ENCODE peak calls at places on chromosome 12, in nine cellular contexts. A is cardiac muscle cell; Q is substantia nigra; S is HCT116; C is esophagus squamous epithelium; B is AG04450; O is CD8-positive, alpha-beta T cell; E is left ventricle myocardium inferior; I is endothelial cell of umbilical vein. X is an unnamed sample.

GRCh38 chr12:56160894-56161667 is 2.9 kb downstream of the MYL6 start:
- DNase-seq in I (no peak), S (no peak), Q (no peak), A (no peak), O (no peak), B (no peak), E (no peak), C (no peak), X (no peak)

GRCh38 chr12:20420557-20420956 is 52.2 kb downstream of the PDE3A start:
- DNase-seq in O (no peak), A (no peak), S (no peak), E (no peak), B (no peak), I (no peak), Q (no peak), C (no peak), X (no peak)

GRCh38 chr12:5244513-5244972 is 187.4 kb upstream of the NTF3 start:
- DNase-seq in Q (no peak), I (no peak), S (no peak), C (no peak), O (no peak), E (no peak), B (no peak), A (peak), X (no peak)

GRCh38 chr12:29990971-29991370 is 207.2 kb upstream of the TMTC1 start:
- DNase-seq in S (no peak), I (no peak), C (no peak), O (no peak), E (no peak), A (no peak), B (no peak), Q (no peak), X (no peak)

GRCh38 chr12:18358077-18358476 is 96.8 kb downstream of the PIK3C2G start:
- DNase-seq in I (no peak), Q (no peak), B (no peak), A (no peak), S (no peak), O (no peak), E (no peak), C (no peak), X (no peak)

GRCh38 chr12:18919826-18920511 is 182.1 kb downstream of the CAPZA3 start:
- DNase-seq in A (no peak), I (no peak), Q (no peak), C (no peak), O (no peak), E (no peak), B (no peak), S (no peak), X (no peak)

GRCh38 chr12:65685514-65685913 is 138.8 kb upstream of the HMGA2 start:
- DNase-seq in B (no peak), A (peak), I (peak), Q (no peak), S (peak), E (no peak), O (no peak), C (no peak), X (no peak)

GRCh38 chr12:52121848-52122838 is 42.6 kb downstream of the SMIM41 start:
- DNase-seq in B (peak), C (no peak), E (peak), S (no peak), O (peak), I (peak), Q (no peak), A (peak), X (no peak)

GRCh38 chr12:121522962-121523361 is 57.9 kb downstream of the KDM2B start:
- DNase-seq in E (no peak), A (no peak), B (no peak), Q (no peak), I (no peak), S (no peak), C (no peak), O (no peak), X (no peak)

GRCh38 chr12:128938886-128939285 is 85.6 kb downstream of the GLT1D1 start:
- DNase-seq in C (no peak), O (no peak), S (no peak), I (no peak), Q (no peak), A (no peak), E (no peak), B (no peak), X (no peak)

GRCh38 chr12:55654506-55655224 is 18.0 kb downstream of the OR10P1 start:
- DNase-seq in Q (no peak), A (no peak), O (no peak), C (no peak), I (no peak), S (no peak), E (no peak), B (no peak), X (no peak)

GRCh38 chr12:104456950-104457745 is 400 bp downstream of the CHST11 start:
- DNase-seq in E (peak), A (peak), B (peak), O (peak), C (no peak), I (peak), Q (no peak), S (no peak), X (peak)

GRCh38 chr12:65164774-65165173 is 4.6 kb upstream of the LEMD3 start:
- DNase-seq in I (no peak), C (no peak), Q (no peak), A (no peak), S (no peak), E (no peak), O (no peak), B (no peak), X (no peak)

GRCh38 chr12:90235642-90236041 is 527.0 kb upstream of the ATP2B1 start:
- DNase-seq in Q (no peak), C (no peak), O (no peak), A (no peak), S (no peak), B (no peak), E (no peak), I (no peak), X (no peak)

GRCh38 chr12:10207136-10207535 is 5.5 kb upstream of the GABARAPL1 start:
- DNase-seq in I (peak), E (no peak), O (no peak), B (no peak), C (no peak), A (no peak), Q (no peak), S (no peak), X (no peak)

GRCh38 chr12:55698965-55699364 is 8.7 kb downstream of the ITGA7 start:
- DNase-seq in E (no peak), I (no peak), A (no peak), C (no peak), B (no peak), O (no peak), Q (no peak), S (no peak), X (no peak)

GRCh38 chr12:575948-576612 is 87.2 kb downstream of the NINJ2 start:
- DNase-seq in B (no peak), Q (no peak), A (peak), E (peak), S (peak), I (peak), O (peak), C (no peak), X (no peak)

GRCh38 chr12:112716099-112717093 is 75.2 kb upstream of the RPH3A start:
- DNase-seq in O (no peak), B (no peak), E (no peak), Q (no peak), I (peak), C (no peak), S (peak), A (peak), X (peak)

GRCh38 chr12:119446459-119446858 is 111.9 kb downstream of the CCDC60 start:
- DNase-seq in Q (no peak), A (no peak), O (no peak), E (no peak), I (no peak), S (no peak), B (no peak), C (no peak), X (no peak)

GRCh38 chr12:127455347-127456265 is 811.4 kb upstream of the TMEM132C start:
- DNase-seq in I (no peak), S (no peak), Q (no peak), O (no peak), A (peak), C (no peak), E (no peak), B (no peak), X (no peak)

GRCh38 chr12:112305951-112306350 is 76.3 kb downstream of the HECTD4 start:
- DNase-seq in Q (no peak), A (no peak), S (no peak), E (no peak), O (no peak), I (no peak), C (no peak), B (no peak), X (no peak)

GRCh38 chr12:111775205-111776193 is 8.8 kb downstream of the ALDH2 start:
- DNase-seq in B (peak), O (no peak), S (no peak), E (peak), A (peak), C (no peak), I (peak), Q (no peak), X (peak)

GRCh38 chr12:113142886-113143329 is 6.6 kb upstream of the CFAP73 start:
- DNase-seq in E (no peak), C (no peak), A (no peak), O (no peak), S (no peak), B (no peak), I (no peak), Q (no peak), X (no peak)

GRCh38 chr12:78396538-78396937 is 468.0 kb upstream of the SYT1 start:
- DNase-seq in C (no peak), A (no peak), B (no peak), S (no peak), O (no peak), E (no peak), I (no peak), Q (no peak), X (no peak)

GRCh38 chr12:118064608-118065007 is 3.6 kb upstream of the WSB2 start:
- DNase-seq in E (no peak), Q (no peak), C (no peak), O (peak), A (no peak), S (no peak), I (peak), B (no peak), X (no peak)

GRCh38 chr12:122880668-122881067 is 15.3 kb downstream of the VPS37B start:
- DNase-seq in I (no peak), S (no peak), Q (no peak), O (no peak), A (no peak), B (no peak), E (no peak), C (no peak), X (peak)

GRCh38 chr12:26870491-26871419 is 37.8 kb upstream of the ITPR2 start:
- DNase-seq in O (no peak), B (peak), Q (no peak), S (peak), A (peak), C (no peak), I (peak), E (peak), X (peak)
- H3K27ac ChIP-seq in O (no peak), B (no peak), Q (no peak), S (no peak), A (no peak), C (peak), I (peak), E (peak), X (no peak)

DNA sequence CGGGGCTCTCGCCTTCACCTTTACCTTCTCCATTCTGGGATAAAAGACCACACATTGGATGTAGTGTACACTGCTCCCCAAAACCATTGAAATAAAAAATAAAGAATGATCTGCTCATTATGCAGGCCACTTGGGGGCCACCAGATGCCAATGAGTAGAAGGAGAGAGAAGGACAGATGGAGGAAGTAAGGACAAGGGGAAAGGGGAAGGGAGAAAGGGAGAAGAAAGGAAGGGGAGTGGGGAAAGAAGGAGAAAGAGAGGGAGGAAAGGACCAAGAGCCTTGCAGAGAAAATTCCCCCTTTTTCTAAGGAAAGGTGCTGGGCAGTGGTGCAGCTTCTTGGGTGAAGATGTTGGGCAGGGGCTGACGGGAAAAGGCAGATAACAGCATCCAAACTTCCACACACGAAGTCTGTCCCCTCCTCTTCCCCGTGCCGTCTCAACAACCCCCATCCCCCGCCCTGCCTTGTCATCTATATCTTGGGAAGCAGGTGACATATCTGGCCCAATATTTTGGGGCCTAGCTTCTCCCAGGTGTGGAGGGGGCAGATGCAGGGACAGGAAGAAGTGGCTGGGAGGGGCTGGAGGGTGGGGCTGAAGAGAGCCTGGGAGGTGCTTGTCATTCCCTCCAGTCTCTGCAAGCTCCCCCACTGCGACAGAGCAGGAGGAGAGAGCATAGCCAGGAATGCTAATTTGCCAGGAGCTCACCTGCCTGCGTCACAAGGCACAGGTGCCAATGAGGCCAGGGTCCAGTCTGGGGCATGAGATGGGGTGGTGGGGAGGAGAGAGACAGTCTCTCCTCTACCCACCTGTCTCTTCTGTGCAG is 107.5 kb downstream of the SINHCAF start:
- DNase-seq in O (no peak), Q (no peak), S (no peak), I (no peak), A (no peak), C (no peak), B (no peak), E (no peak), X (no peak)
- H3K27ac ChIP-seq in O (no peak), Q (no peak), S (no peak), I (no peak), A (no peak), C (no peak), B (no peak), E (no peak), X (no peak)

GRCh38 chr12:1769809-1770494 is 50.4 kb upstream of the LRTM2 start:
- DNase-seq in O (no peak), E (no peak), I (no peak), Q (no peak), B (no peak), C (no peak), A (no peak), S (no peak), X (no peak)

GRCh38 chr12:1768585-1768984 is 51.8 kb upstream of the LRTM2 start:
- DNase-seq in S (no peak), A (no peak), C (no peak), I (no peak), Q (no peak), B (no peak), E (no peak), O (no peak), X (no peak)

GRCh38 chr12:1766110-1766509 is 54.3 kb upstream of the LRTM2 start:
- DNase-seq in S (no peak), A (no peak), C (no peak), Q (no peak), O (no peak), E (no peak), B (no peak), I (no peak), X (no peak)

GRCh38 chr12:1761857-1762256 is 58.5 kb upstream of the LRTM2 start:
- DNase-seq in A (no peak), B (no peak), S (no peak), Q (no peak), C (no peak), E (no peak), O (no peak), I (no peak), X (no peak)

DNA sequence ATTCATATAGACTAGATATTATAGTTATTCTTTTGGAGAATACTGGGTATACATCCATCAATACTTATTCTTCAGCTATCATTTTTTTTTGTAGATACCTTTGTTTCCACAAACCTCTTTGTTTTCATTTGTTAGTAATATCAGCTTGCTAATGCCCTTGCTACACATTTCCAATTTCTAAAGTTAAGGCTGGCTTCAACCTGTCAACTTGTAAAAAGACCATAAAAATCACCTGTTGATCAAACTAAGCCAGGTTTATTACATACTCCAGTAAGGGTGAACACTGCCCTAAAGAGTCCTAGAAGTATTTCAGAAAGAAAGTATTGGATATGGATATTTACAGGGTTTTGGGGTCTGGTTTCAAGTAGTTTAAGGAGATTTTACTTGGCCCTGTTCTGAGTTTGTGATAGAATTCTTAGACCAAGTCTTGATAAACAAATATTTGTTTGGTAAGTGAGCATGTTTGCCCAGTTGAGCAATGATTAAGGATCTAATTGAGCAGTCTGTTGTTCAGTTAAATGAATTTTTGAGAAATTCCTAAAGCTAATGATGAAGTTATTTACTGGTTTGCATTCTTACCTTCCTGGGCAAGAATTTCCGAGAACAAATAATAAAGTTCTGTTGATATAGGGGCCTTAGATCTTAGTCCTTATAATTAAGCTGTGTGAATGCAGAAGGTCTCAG is 52.8 kb upstream of the LRTM2 start:
- DNase-seq in E (no peak), A (no peak), Q (no peak), O (no peak), C (no peak), B (no peak), S (no peak), I (no peak), X (no peak)
- H3K27ac ChIP-seq in E (no peak), A (no peak), Q (peak), O (no peak), C (no peak), B (no peak), S (no peak), I (no peak), X (peak)

DNA sequence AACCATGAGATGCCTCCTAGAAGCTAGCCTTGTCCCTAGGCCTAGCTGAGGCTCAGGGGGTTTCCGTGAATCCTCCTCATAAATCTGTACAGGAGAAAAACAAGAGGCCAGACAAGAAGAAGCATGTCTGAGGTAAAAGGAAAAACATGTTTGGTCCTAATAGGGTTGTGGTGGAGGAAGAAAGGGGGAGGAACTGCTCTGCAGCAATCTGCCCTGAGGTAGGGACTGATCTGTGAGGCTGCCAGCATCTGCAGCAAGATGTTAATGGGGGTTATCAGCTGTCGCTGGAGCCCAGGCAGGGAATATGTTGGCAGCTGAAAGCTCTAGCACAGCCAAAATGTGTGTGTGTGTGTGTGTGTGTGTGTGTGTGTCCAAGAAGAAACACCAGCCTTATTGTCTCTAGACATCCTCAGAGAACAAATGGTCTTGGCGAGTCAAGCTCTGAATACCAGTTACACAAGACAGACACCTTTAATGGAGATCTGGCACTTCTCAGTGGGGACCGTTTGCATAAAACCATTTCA is 218.5 kb downstream of the NUAK1 start:
- DNase-seq in S (no peak), E (peak), O (no peak), B (no peak), I (peak), A (peak), Q (no peak), C (no peak), X (peak)
- H3K27ac ChIP-seq in S (no peak), E (peak), O (no peak), B (no peak), I (no peak), A (no peak), Q (no peak), C (no peak), X (no peak)

DNA sequence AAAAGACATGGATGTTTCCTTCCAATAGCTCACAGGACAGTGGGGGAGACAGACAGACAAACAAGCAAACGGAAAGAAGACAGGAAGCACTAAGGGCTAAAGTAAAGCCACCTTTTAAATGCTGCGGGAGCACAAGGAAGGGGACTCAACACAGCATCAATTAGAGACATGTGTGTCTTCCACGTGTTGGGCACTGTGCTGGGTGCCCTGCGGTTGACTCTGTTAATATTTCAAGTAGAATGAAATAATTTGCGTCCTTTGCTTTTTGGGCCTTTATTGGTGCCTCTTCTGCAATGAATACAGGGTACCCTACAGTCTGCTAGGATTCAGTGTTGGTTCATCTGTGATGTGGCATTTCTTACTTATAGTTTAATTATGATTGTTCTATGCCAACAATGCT is 90.9 kb upstream of the CPM start:
- DNase-seq in C (no peak), S (no peak), B (no peak), A (no peak), I (no peak), O (no peak), Q (no peak), E (no peak), X (no peak)
- H3K27ac ChIP-seq in C (peak), S (no peak), B (no peak), A (no peak), I (no peak), O (no peak), Q (no peak), E (no peak), X (no peak)

GRCh38 chr12:132389526-132390286 is 60.3 kb upstream of the GALNT9 start:
- DNase-seq in C (no peak), A (no peak), B (no peak), O (no peak), Q (no peak), S (no peak), E (no peak), I (no peak), X (no peak)
- H3K27ac ChIP-seq in C (no peak), A (no peak), B (no peak), O (no peak), Q (no peak), S (no peak), E (no peak), I (no peak), X (no peak)

DNA sequence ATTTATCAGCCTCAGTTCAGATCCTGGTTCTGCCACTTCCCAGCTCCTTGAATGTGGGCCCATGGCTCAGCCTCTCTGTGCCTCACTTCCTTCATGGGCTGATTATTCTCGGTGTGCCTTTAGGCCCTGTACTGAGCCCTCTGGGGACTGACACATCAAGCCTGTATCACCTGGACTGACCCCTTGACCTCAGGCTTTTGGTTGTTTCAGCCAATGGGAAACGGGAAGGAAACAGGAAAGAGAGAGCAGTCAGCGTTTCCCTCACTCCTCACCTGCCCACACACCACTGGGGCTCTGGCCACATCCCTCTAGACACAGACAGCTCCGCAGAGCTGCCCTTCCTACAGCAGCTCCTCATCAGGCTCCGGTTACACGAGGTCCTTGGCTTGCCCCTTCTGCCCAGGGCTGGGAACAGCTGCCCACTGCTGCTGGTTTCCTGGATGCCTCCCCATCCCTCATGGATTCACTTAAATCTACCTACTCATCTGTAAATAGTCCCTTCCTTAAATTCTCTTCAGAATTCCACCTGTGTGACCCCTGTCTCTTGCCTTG is 37.0 kb upstream of the ITPR2 start:
- DNase-seq in S (no peak), C (no peak), B (no peak), E (no peak), Q (no peak), A (no peak), I (no peak), O (no peak), X (no peak)
- H3K27ac ChIP-seq in S (no peak), C (peak), B (no peak), E (peak), Q (no peak), A (no peak), I (peak), O (no peak), X (no peak)

X was measured in caudate nucleus.